ENCODE peak calls at places on chromosomes 3 and 15, in five cellular contexts. T, P, F, E and U are unnamed samples.

GRCh38 chr3:139561428-139561827 is 21.9 kb upstream of the RBP1 start:
- DNase-seq in F (no peak), E (no peak), T (no peak), P (no peak), U (no peak)

GRCh38 chr3:71185733-71186455 is 397.6 kb downstream of the FOXP1 start:
- DNase-seq in P (peak), F (no peak), T (no peak), E (peak), U (no peak)

GRCh38 chr3:175187586-175187985 is 328.5 kb downstream of the NAALADL2 start:
- DNase-seq in P (no peak), F (no peak), T (no peak), E (no peak), U (no peak)

GRCh38 chr15:96385195-96385594 is 54.7 kb downstream of the NR2F2 start:
- DNase-seq in T (no peak), P (no peak), E (no peak), F (no peak), U (no peak)

GRCh38 chr3:89315750-89316149 is 208.3 kb downstream of the EPHA3 start:
- DNase-seq in E (peak), F (no peak), P (no peak), T (no peak), U (no peak)

GRCh38 chr3:133933097-133934024 is 37.7 kb upstream of the RAB6B start:
- DNase-seq in P (no peak), E (no peak), F (no peak), T (no peak), U (no peak)

GRCh38 chr3:128309026-128309425 is 155.7 kb downstream of the EEFSEC start:
- DNase-seq in F (no peak), T (no peak), E (no peak), P (no peak), U (no peak)

GRCh38 chr3:13884851-13885703 is 5.2 kb upstream of the WNT7A start:
- DNase-seq in T (peak), E (no peak), F (no peak), P (no peak), U (no peak)

GRCh38 chr15:71275098-71275497 is 159.8 kb downstream of the THSD4 start:
- DNase-seq in F (peak), P (peak), T (no peak), E (peak), U (no peak)

GRCh38 chr3:100089802-100090668 is 24.3 kb downstream of the FILIP1L start:
- DNase-seq in P (peak), E (peak), F (peak), T (no peak), U (no peak)

GRCh38 chr3:58474348-58474911 is 17.5 kb upstream of the KCTD6 start:
- DNase-seq in F (no peak), T (no peak), P (no peak), E (no peak), U (no peak)

GRCh38 chr3:39275052-39275451 is 4.8 kb downstream of the CX3CR1 start:
- DNase-seq in P (no peak), F (no peak), T (no peak), E (no peak), U (no peak)

GRCh38 chr15:65870889-65871533 is 1.7 kb downstream of the RAB11A start:
- DNase-seq in F (no peak), E (peak), T (no peak), P (peak), U (no peak)

GRCh38 chr3:194396897-194397756 is 1.9 kb downstream of the GP5 start:
- DNase-seq in E (no peak), F (no peak), P (peak), T (no peak), U (no peak)

GRCh38 chr15:39482467-39482866 is 98.4 kb upstream of the THBS1 start:
- DNase-seq in F (no peak), E (no peak), T (no peak), P (peak), U (no peak)

GRCh38 chr15:38299216-38299615 is 46.6 kb downstream of the SPRED1 start:
- DNase-seq in E (peak), T (no peak), P (peak), F (peak), U (no peak)

GRCh38 chr3:192850501-192850981 is 67.1 kb downstream of the MB21D2 start:
- DNase-seq in P (no peak), F (peak), E (peak), T (no peak), U (no peak)

GRCh38 chr3:106261915-106262683 is 393.3 kb upstream of the CBLB start:
- DNase-seq in T (no peak), E (peak), F (peak), P (peak), U (no peak)

GRCh38 chr3:168248383-168249047 is 152.8 kb upstream of the GOLIM4 start:
- DNase-seq in E (peak), T (peak), F (no peak), P (peak), U (no peak)

GRCh38 chr3:138724433-138724832 is 110.3 kb downstream of the PIK3CB start:
- DNase-seq in E (no peak), P (no peak), T (no peak), F (no peak), U (no peak)

GRCh38 chr3:183664913-183665381 is 29.5 kb downstream of the KLHL24 start:
- DNase-seq in P (peak), F (peak), T (no peak), E (peak), U (no peak)

GRCh38 chr3:165078293-165078692 is at the start of gene SI:
- DNase-seq in T (no peak), P (no peak), F (no peak), E (no peak), U (no peak)

GRCh38 chr15:75591655-75592364 is 12.7 kb upstream of the PTPN9 start:
- DNase-seq in E (no peak), P (no peak), F (no peak), T (no peak), U (no peak)

GRCh38 chr3:3798641-3799113 is 554 bp upstream of the LRRN1 start:
- DNase-seq in T (peak), F (no peak), E (no peak), P (no peak), U (peak)

GRCh38 chr15:100720406-100720967 is 118.1 kb downstream of the ASB7 start:
- DNase-seq in T (no peak), E (no peak), P (no peak), F (no peak), U (no peak)

GRCh38 chr15:76576526-76577279 is 240.1 kb downstream of the ISL2 start:
- DNase-seq in E (peak), P (peak), F (peak), T (no peak), U (no peak)

GRCh38 chr3:64796597-64796996 is 108.8 kb upstream of the ADAMTS9 start:
- DNase-seq in T (no peak), P (no peak), E (peak), F (no peak), U (no peak)

GRCh38 chr3:20072422-20072821 is 32.2 kb downstream of the KAT2B start:
- DNase-seq in F (no peak), T (no peak), E (no peak), P (no peak), U (no peak)

GRCh38 chr3:105615814-105616213 is 249.1 kb downstream of the ALCAM start:
- DNase-seq in T (no peak), F (no peak), P (no peak), E (no peak), U (no peak)

GRCh38 chr3:115190747-115191146 is 43.7 kb upstream of the ZBTB20 start:
- DNase-seq in P (peak), E (no peak), F (no peak), T (no peak), U (no peak)

GRCh38 chr3:30113906-30114305 is 492.5 kb upstream of the TGFBR2 start:
- DNase-seq in E (no peak), P (no peak), F (no peak), T (no peak), U (no peak)

GRCh38 chr3:191412764-191413163 is 48.2 kb upstream of the PYDC2 start:
- DNase-seq in E (peak), T (no peak), F (peak), P (peak), U (no peak)

GRCh38 chr3:69292185-69292584 is 93.7 kb downstream of the FRMD4B start:
- DNase-seq in P (no peak), T (no peak), F (no peak), E (no peak), U (no peak)

GRCh38 chr15:29570931-29571727 is 251.1 kb downstream of the TJP1 start:
- DNase-seq in E (no peak), P (peak), T (peak), F (no peak), U (no peak)

GRCh38 chr15:40469776-40470390 is 901 bp upstream of the CHST14 start:
- DNase-seq in T (no peak), F (no peak), E (no peak), P (no peak), U (no peak)

GRCh38 chr3:66405701-66406091 is 95.1 kb downstream of the LRIG1 start:
- DNase-seq in F (peak), P (peak), T (no peak), E (peak), U (no peak)

GRCh38 chr3:178968996-178969700 is 102.5 kb downstream of the ZMAT3 start:
- DNase-seq in T (no peak), P (no peak), E (no peak), F (no peak), U (no peak)

GRCh38 chr3:11665331-11665730 is 21.6 kb upstream of the VGLL4 start:
- DNase-seq in F (no peak), P (no peak), E (no peak), T (no peak), U (no peak)

GRCh38 chr3:11660242-11660641 is 16.5 kb upstream of the VGLL4 start:
- DNase-seq in E (no peak), P (no peak), F (no peak), T (no peak), U (no peak)

GRCh38 chr3:11661052-11661656 is 17.4 kb upstream of the VGLL4 start:
- DNase-seq in E (no peak), F (no peak), T (no peak), P (no peak), U (no peak)

GRCh38 chr3:11661827-11662226 is 18.1 kb upstream of the VGLL4 start:
- DNase-seq in E (peak), P (peak), F (peak), T (no peak), U (no peak)

GRCh38 chr3:11662392-11662990 is 18.8 kb upstream of the VGLL4 start:
- DNase-seq in F (peak), E (no peak), T (no peak), P (no peak), U (no peak)
- TF ChIP-seq CTCF in F (peak), E (peak), T (no peak), P (peak), U (no peak)

GRCh38 chr3:33915796-33916589 is 117.6 kb downstream of the PDCD6IP start:
- DNase-seq in P (peak), E (no peak), F (no peak), T (peak), U (no peak)
- TF ChIP-seq CTCF in P (peak), E (peak), F (peak), T (no peak), U (no peak)

GRCh38 chr3:196789773-196790419 is 50.2 kb downstream of the PAK2 start:
- DNase-seq in E (no peak), P (no peak), T (no peak), F (no peak), U (no peak)
- TF ChIP-seq CTCF in E (no peak), P (no peak), T (no peak), F (no peak), U (no peak)

DNA sequence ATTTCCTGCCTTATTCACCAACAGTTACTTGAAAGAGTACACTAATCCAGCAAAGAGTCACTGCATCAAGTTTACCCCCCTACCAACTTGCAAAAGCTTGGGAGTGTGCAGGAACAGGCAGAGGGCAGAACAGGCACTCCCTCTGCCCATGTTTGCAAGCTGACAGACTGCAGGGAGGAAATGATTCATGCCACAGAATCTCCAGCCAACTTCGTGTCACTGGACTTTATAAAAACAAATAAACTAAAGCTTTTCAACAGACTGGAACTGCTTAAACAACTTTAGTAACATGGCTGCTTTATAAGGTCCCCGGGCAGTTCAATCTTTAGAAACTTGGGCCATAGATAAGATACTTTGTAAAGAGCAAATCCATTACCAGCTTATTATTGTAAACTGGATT is 129.5 kb downstream of the THRB start:
- DNase-seq in T (no peak), E (peak), F (peak), P (peak), U (no peak)
- TF ChIP-seq CTCF in T (no peak), E (peak), F (no peak), P (no peak), U (no peak)

GRCh38 chr15:68644088-68644904 is 65.5 kb downstream of the CORO2B start:
- DNase-seq in F (peak), T (no peak), E (peak), P (peak), U (no peak)
- TF ChIP-seq CTCF in F (no peak), T (no peak), E (peak), P (no peak), U (no peak)

DNA sequence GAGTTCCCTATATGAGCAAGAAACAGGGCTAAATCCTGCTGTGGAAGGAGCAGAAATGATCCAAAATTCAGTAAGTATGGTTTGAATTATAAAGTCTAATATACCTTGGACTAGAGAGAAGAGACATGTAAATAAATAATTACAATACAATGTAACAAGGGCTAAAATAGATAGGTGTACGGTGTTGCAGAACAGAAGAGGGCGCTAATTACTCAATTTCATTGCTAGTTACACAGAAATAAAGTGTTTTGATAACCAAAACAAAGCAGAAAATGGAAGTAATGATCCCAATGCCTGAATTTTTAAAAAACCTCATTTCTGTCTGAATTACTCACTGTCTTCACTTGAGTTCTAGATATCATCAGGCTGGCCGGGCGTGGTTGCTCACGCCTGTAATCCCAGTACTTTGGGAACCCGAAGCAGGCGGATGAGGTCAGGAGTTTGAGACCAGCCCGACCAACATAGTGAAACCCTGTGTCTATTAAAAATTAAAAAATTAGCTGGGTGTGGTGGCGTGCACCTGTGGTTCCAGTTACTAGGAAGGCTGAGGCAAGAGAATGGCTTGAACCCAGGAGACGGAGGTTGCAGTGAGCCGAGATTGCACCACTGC is 8.3 kb upstream of the PLCH1 start:
- DNase-seq in F (no peak), T (no peak), E (no peak), P (peak), U (no peak)
- TF ChIP-seq CTCF in F (peak), T (peak), E (peak), P (peak), U (no peak)

DNA sequence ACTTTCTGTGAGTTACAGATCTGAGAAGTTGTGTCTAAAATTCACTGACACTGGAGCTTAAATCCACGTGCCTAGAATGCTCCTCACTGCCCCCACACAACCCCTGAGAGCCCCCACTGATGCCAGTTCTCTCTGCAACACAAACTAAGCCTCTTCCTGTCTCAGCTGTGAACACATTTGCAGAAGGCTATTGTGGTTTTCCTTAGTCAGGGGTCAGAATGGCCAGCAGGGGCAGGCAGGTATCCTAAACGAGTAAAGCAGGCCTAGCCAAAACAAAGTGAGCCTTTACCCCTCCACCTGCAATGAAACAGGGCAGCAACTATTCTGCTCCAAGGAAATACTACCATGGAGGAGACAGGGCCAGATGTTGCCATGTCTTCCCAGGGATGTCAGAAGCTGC is 78.6 kb downstream of the FHIT start:
- DNase-seq in T (no peak), P (no peak), F (no peak), E (no peak), U (no peak)
- TF ChIP-seq CTCF in T (no peak), P (no peak), F (no peak), E (peak), U (no peak)